ENCODE peak calls at places on chromosomes 6 and 20, in six cellular contexts. One of them, this sample, is unnamed.

GRCh38 chr6:128696651-128697391 is 176.4 kb upstream of the PTPRK start:
- DNase-seq in activated T-helper 1 cell treated with Interleukin-2 at 50 U/mL for 16 hours: no peak
- DNase-seq in NAMALWA: no peak
- DNase-seq in C1 segment of cervical spinal cord: no peak
- DNase-seq in PC-9: peak; percentile 82
- DNase-seq in activated CD8-positive, alpha-beta memory T cell treated with anti-CD3 and anti-CD28 coated beads for 48 hours: no peak
- DNase-seq in this sample: no peak

GRCh38 chr6:52074155-52074554 is 13.3 kb downstream of the PKHD1 start:
- DNase-seq in activated T-helper 1 cell treated with Interleukin-2 at 50 U/mL for 16 hours: no peak
- DNase-seq in NAMALWA: no peak
- DNase-seq in C1 segment of cervical spinal cord: no peak
- DNase-seq in PC-9: no peak
- DNase-seq in activated CD8-positive, alpha-beta memory T cell treated with anti-CD3 and anti-CD28 coated beads for 48 hours: no peak
- DNase-seq in this sample: no peak

GRCh38 chr20:63520939-63521601 is 505 bp downstream of the PPDPF start:
- DNase-seq in activated T-helper 1 cell treated with Interleukin-2 at 50 U/mL for 16 hours: peak; percentile 60
- DNase-seq in NAMALWA: peak; percentile 75
- DNase-seq in C1 segment of cervical spinal cord: peak; percentile 50
- DNase-seq in PC-9: peak; percentile 50
- DNase-seq in activated CD8-positive, alpha-beta memory T cell treated with anti-CD3 and anti-CD28 coated beads for 48 hours: peak; percentile 41
- DNase-seq in this sample: peak; percentile 35

GRCh38 chr6:128111096-128111495 is 210.2 kb upstream of the THEMIS start:
- DNase-seq in activated T-helper 1 cell treated with Interleukin-2 at 50 U/mL for 16 hours: no peak
- DNase-seq in NAMALWA: no peak
- DNase-seq in C1 segment of cervical spinal cord: no peak
- DNase-seq in PC-9: no peak
- DNase-seq in activated CD8-positive, alpha-beta memory T cell treated with anti-CD3 and anti-CD28 coated beads for 48 hours: no peak
- DNase-seq in this sample: no peak

GRCh38 chr6:24935753-24936152 is at the start of gene RIPOR2:
- DNase-seq in activated T-helper 1 cell treated with Interleukin-2 at 50 U/mL for 16 hours: peak; percentile 67
- DNase-seq in NAMALWA: peak; percentile 91
- DNase-seq in C1 segment of cervical spinal cord: no peak
- DNase-seq in PC-9: no peak
- DNase-seq in activated CD8-positive, alpha-beta memory T cell treated with anti-CD3 and anti-CD28 coated beads for 48 hours: no peak
- DNase-seq in this sample: peak; percentile 57

GRCh38 chr6:53725791-53726575 is 60.4 kb upstream of the KLHL31 start:
- DNase-seq in activated T-helper 1 cell treated with Interleukin-2 at 50 U/mL for 16 hours: peak; percentile 57
- DNase-seq in NAMALWA: peak; percentile 85
- DNase-seq in C1 segment of cervical spinal cord: peak; percentile 60
- DNase-seq in PC-9: no peak
- DNase-seq in activated CD8-positive, alpha-beta memory T cell treated with anti-CD3 and anti-CD28 coated beads for 48 hours: peak; percentile 53
- DNase-seq in this sample: peak; percentile 29

GRCh38 chr20:37293301-37293943 is 4.0 kb downstream of the MANBAL start:
- DNase-seq in activated T-helper 1 cell treated with Interleukin-2 at 50 U/mL for 16 hours: no peak
- DNase-seq in NAMALWA: no peak
- DNase-seq in C1 segment of cervical spinal cord: no peak
- DNase-seq in PC-9: no peak
- DNase-seq in activated CD8-positive, alpha-beta memory T cell treated with anti-CD3 and anti-CD28 coated beads for 48 hours: no peak
- DNase-seq in this sample: no peak

GRCh38 chr6:149150999-149151398 is 166.5 kb upstream of the TAB2 start:
- DNase-seq in activated T-helper 1 cell treated with Interleukin-2 at 50 U/mL for 16 hours: no peak
- DNase-seq in NAMALWA: no peak
- DNase-seq in C1 segment of cervical spinal cord: no peak
- DNase-seq in PC-9: no peak
- DNase-seq in activated CD8-positive, alpha-beta memory T cell treated with anti-CD3 and anti-CD28 coated beads for 48 hours: no peak
- DNase-seq in this sample: no peak

GRCh38 chr6:15184441-15184861 is 61.4 kb upstream of the JARID2 start:
- DNase-seq in activated T-helper 1 cell treated with Interleukin-2 at 50 U/mL for 16 hours: no peak
- DNase-seq in NAMALWA: no peak
- DNase-seq in C1 segment of cervical spinal cord: no peak
- DNase-seq in PC-9: no peak
- DNase-seq in activated CD8-positive, alpha-beta memory T cell treated with anti-CD3 and anti-CD28 coated beads for 48 hours: no peak
- DNase-seq in this sample: no peak

GRCh38 chr20:13424174-13424833 is 203.2 kb downstream of the ISM1 start:
- DNase-seq in activated T-helper 1 cell treated with Interleukin-2 at 50 U/mL for 16 hours: no peak
- DNase-seq in NAMALWA: no peak
- DNase-seq in C1 segment of cervical spinal cord: no peak
- DNase-seq in PC-9: no peak
- DNase-seq in activated CD8-positive, alpha-beta memory T cell treated with anti-CD3 and anti-CD28 coated beads for 48 hours: no peak
- DNase-seq in this sample: no peak

GRCh38 chr20:4898282-4898681 is 103.0 kb downstream of the SLC23A2 start:
- DNase-seq in activated T-helper 1 cell treated with Interleukin-2 at 50 U/mL for 16 hours: no peak
- DNase-seq in NAMALWA: no peak
- DNase-seq in C1 segment of cervical spinal cord: no peak
- DNase-seq in PC-9: peak; percentile 98
- DNase-seq in activated CD8-positive, alpha-beta memory T cell treated with anti-CD3 and anti-CD28 coated beads for 48 hours: no peak
- DNase-seq in this sample: no peak

GRCh38 chr6:125793863-125794262 is 3.1 kb downstream of the NCOA7 start:
- DNase-seq in activated T-helper 1 cell treated with Interleukin-2 at 50 U/mL for 16 hours: no peak
- DNase-seq in NAMALWA: no peak
- DNase-seq in C1 segment of cervical spinal cord: no peak
- DNase-seq in PC-9: no peak
- DNase-seq in activated CD8-positive, alpha-beta memory T cell treated with anti-CD3 and anti-CD28 coated beads for 48 hours: no peak
- DNase-seq in this sample: no peak

GRCh38 chr6:82704048-82704447 is 340.4 kb downstream of the TPBG start:
- DNase-seq in activated T-helper 1 cell treated with Interleukin-2 at 50 U/mL for 16 hours: no peak
- DNase-seq in NAMALWA: no peak
- DNase-seq in C1 segment of cervical spinal cord: no peak
- DNase-seq in PC-9: no peak
- DNase-seq in activated CD8-positive, alpha-beta memory T cell treated with anti-CD3 and anti-CD28 coated beads for 48 hours: no peak
- DNase-seq in this sample: no peak

GRCh38 chr20:61997891-61998290 is 67.8 kb downstream of the TAF4 start:
- DNase-seq in activated T-helper 1 cell treated with Interleukin-2 at 50 U/mL for 16 hours: no peak
- DNase-seq in NAMALWA: no peak
- DNase-seq in C1 segment of cervical spinal cord: no peak
- DNase-seq in PC-9: no peak
- DNase-seq in activated CD8-positive, alpha-beta memory T cell treated with anti-CD3 and anti-CD28 coated beads for 48 hours: no peak
- DNase-seq in this sample: no peak

GRCh38 chr6:108115598-108116058 is 41.1 kb upstream of the OSTM1 start:
- DNase-seq in activated T-helper 1 cell treated with Interleukin-2 at 50 U/mL for 16 hours: no peak
- DNase-seq in NAMALWA: peak; percentile 31
- DNase-seq in C1 segment of cervical spinal cord: no peak
- DNase-seq in PC-9: peak; percentile 52
- DNase-seq in activated CD8-positive, alpha-beta memory T cell treated with anti-CD3 and anti-CD28 coated beads for 48 hours: no peak
- DNase-seq in this sample: no peak

GRCh38 chr20:31710423-31711250 is 12.0 kb downstream of the BCL2L1 start:
- DNase-seq in activated T-helper 1 cell treated with Interleukin-2 at 50 U/mL for 16 hours: no peak
- DNase-seq in NAMALWA: no peak
- DNase-seq in C1 segment of cervical spinal cord: no peak
- DNase-seq in PC-9: peak; percentile 71
- DNase-seq in activated CD8-positive, alpha-beta memory T cell treated with anti-CD3 and anti-CD28 coated beads for 48 hours: no peak
- DNase-seq in this sample: no peak

GRCh38 chr6:137218917-137219663 is at the start of gene IFNGR1:
- DNase-seq in activated T-helper 1 cell treated with Interleukin-2 at 50 U/mL for 16 hours: peak; percentile 91
- DNase-seq in NAMALWA: peak; percentile 94
- DNase-seq in C1 segment of cervical spinal cord: peak; percentile 87
- DNase-seq in PC-9: peak; percentile 95
- DNase-seq in activated CD8-positive, alpha-beta memory T cell treated with anti-CD3 and anti-CD28 coated beads for 48 hours: peak; percentile 84
- DNase-seq in this sample: peak; percentile 88

GRCh38 chr20:11437611-11438380 is 479.9 kb upstream of the BTBD3 start:
- DNase-seq in activated T-helper 1 cell treated with Interleukin-2 at 50 U/mL for 16 hours: no peak
- DNase-seq in NAMALWA: no peak
- DNase-seq in C1 segment of cervical spinal cord: no peak
- DNase-seq in PC-9: no peak
- DNase-seq in activated CD8-positive, alpha-beta memory T cell treated with anti-CD3 and anti-CD28 coated beads for 48 hours: no peak
- DNase-seq in this sample: no peak

GRCh38 chr20:46087161-46087560 is 2.6 kb downstream of the NCOA5 start:
- DNase-seq in activated T-helper 1 cell treated with Interleukin-2 at 50 U/mL for 16 hours: no peak
- DNase-seq in NAMALWA: peak; percentile 35
- DNase-seq in C1 segment of cervical spinal cord: no peak
- DNase-seq in PC-9: peak; percentile 34
- DNase-seq in activated CD8-positive, alpha-beta memory T cell treated with anti-CD3 and anti-CD28 coated beads for 48 hours: no peak
- DNase-seq in this sample: no peak

GRCh38 chr20:53914091-53914860 is 156.1 kb downstream of the BCAS1 start:
- DNase-seq in activated T-helper 1 cell treated with Interleukin-2 at 50 U/mL for 16 hours: no peak
- DNase-seq in NAMALWA: no peak
- DNase-seq in C1 segment of cervical spinal cord: no peak
- DNase-seq in PC-9: no peak
- DNase-seq in activated CD8-positive, alpha-beta memory T cell treated with anti-CD3 and anti-CD28 coated beads for 48 hours: no peak
- DNase-seq in this sample: no peak

GRCh38 chr20:47951521-47951951 is 166.3 kb upstream of the SULF2 start:
- DNase-seq in activated T-helper 1 cell treated with Interleukin-2 at 50 U/mL for 16 hours: no peak
- DNase-seq in NAMALWA: no peak
- DNase-seq in C1 segment of cervical spinal cord: no peak
- DNase-seq in PC-9: peak; percentile 51
- DNase-seq in activated CD8-positive, alpha-beta memory T cell treated with anti-CD3 and anti-CD28 coated beads for 48 hours: no peak
- DNase-seq in this sample: no peak

GRCh38 chr20:32562495-32562911 is 22.6 kb downstream of the NOL4L start:
- DNase-seq in activated T-helper 1 cell treated with Interleukin-2 at 50 U/mL for 16 hours: no peak
- DNase-seq in NAMALWA: no peak
- DNase-seq in C1 segment of cervical spinal cord: no peak
- DNase-seq in PC-9: no peak
- DNase-seq in activated CD8-positive, alpha-beta memory T cell treated with anti-CD3 and anti-CD28 coated beads for 48 hours: no peak
- DNase-seq in this sample: no peak

GRCh38 chr6:12576389-12576788 is 140.2 kb upstream of the PHACTR1 start:
- DNase-seq in activated T-helper 1 cell treated with Interleukin-2 at 50 U/mL for 16 hours: no peak
- DNase-seq in NAMALWA: no peak
- DNase-seq in C1 segment of cervical spinal cord: no peak
- DNase-seq in PC-9: peak; percentile 47
- DNase-seq in activated CD8-positive, alpha-beta memory T cell treated with anti-CD3 and anti-CD28 coated beads for 48 hours: no peak
- DNase-seq in this sample: no peak

GRCh38 chr6:56729719-56730118 is 87.0 kb upstream of the DST start:
- DNase-seq in activated T-helper 1 cell treated with Interleukin-2 at 50 U/mL for 16 hours: no peak
- DNase-seq in NAMALWA: no peak
- DNase-seq in C1 segment of cervical spinal cord: no peak
- DNase-seq in PC-9: no peak
- DNase-seq in activated CD8-positive, alpha-beta memory T cell treated with anti-CD3 and anti-CD28 coated beads for 48 hours: no peak
- DNase-seq in this sample: no peak

GRCh38 chr20:15913661-15914060 is 659.6 kb downstream of the KIF16B start:
- DNase-seq in activated T-helper 1 cell treated with Interleukin-2 at 50 U/mL for 16 hours: no peak
- DNase-seq in NAMALWA: no peak
- DNase-seq in C1 segment of cervical spinal cord: no peak
- DNase-seq in PC-9: no peak
- DNase-seq in activated CD8-positive, alpha-beta memory T cell treated with anti-CD3 and anti-CD28 coated beads for 48 hours: no peak
- DNase-seq in this sample: no peak

GRCh38 chr6:129469070-129469662 is 240.8 kb downstream of the ARHGAP18 start:
- DNase-seq in activated T-helper 1 cell treated with Interleukin-2 at 50 U/mL for 16 hours: no peak
- DNase-seq in NAMALWA: no peak
- DNase-seq in C1 segment of cervical spinal cord: no peak
- DNase-seq in PC-9: no peak
- DNase-seq in activated CD8-positive, alpha-beta memory T cell treated with anti-CD3 and anti-CD28 coated beads for 48 hours: no peak
- DNase-seq in this sample: no peak

GRCh38 chr20:54690323-54690722 is 214.9 kb downstream of the DOK5 start:
- DNase-seq in activated T-helper 1 cell treated with Interleukin-2 at 50 U/mL for 16 hours: no peak
- DNase-seq in NAMALWA: no peak
- DNase-seq in C1 segment of cervical spinal cord: no peak
- DNase-seq in PC-9: no peak
- DNase-seq in activated CD8-positive, alpha-beta memory T cell treated with anti-CD3 and anti-CD28 coated beads for 48 hours: no peak
- DNase-seq in this sample: no peak

GRCh38 chr6:57147955-57148858 is 23.9 kb upstream of the BAG2 start:
- DNase-seq in activated T-helper 1 cell treated with Interleukin-2 at 50 U/mL for 16 hours: no peak
- DNase-seq in NAMALWA: no peak
- DNase-seq in C1 segment of cervical spinal cord: no peak
- DNase-seq in PC-9: no peak
- DNase-seq in activated CD8-positive, alpha-beta memory T cell treated with anti-CD3 and anti-CD28 coated beads for 48 hours: no peak
- DNase-seq in this sample: no peak

GRCh38 chr20:38073307-38074010 is 39.9 kb downstream of the RPRD1B start:
- DNase-seq in activated T-helper 1 cell treated with Interleukin-2 at 50 U/mL for 16 hours: no peak
- DNase-seq in NAMALWA: peak; percentile 75
- DNase-seq in C1 segment of cervical spinal cord: peak; percentile 15
- DNase-seq in PC-9: peak; percentile 80
- DNase-seq in activated CD8-positive, alpha-beta memory T cell treated with anti-CD3 and anti-CD28 coated beads for 48 hours: no peak
- DNase-seq in this sample: no peak

GRCh38 chr6:157148391-157149323 is 174.7 kb downstream of the TMEM242 start:
- DNase-seq in activated T-helper 1 cell treated with Interleukin-2 at 50 U/mL for 16 hours: no peak
- DNase-seq in NAMALWA: no peak
- DNase-seq in C1 segment of cervical spinal cord: peak; percentile 52
- DNase-seq in PC-9: peak; percentile 51
- DNase-seq in activated CD8-positive, alpha-beta memory T cell treated with anti-CD3 and anti-CD28 coated beads for 48 hours: no peak
- DNase-seq in this sample: no peak

GRCh38 chr20:59248031-59248684 is 52.3 kb upstream of the EDN3 start:
- DNase-seq in activated T-helper 1 cell treated with Interleukin-2 at 50 U/mL for 16 hours: no peak
- DNase-seq in NAMALWA: no peak
- DNase-seq in C1 segment of cervical spinal cord: no peak
- DNase-seq in PC-9: no peak
- DNase-seq in activated CD8-positive, alpha-beta memory T cell treated with anti-CD3 and anti-CD28 coated beads for 48 hours: no peak
- DNase-seq in this sample: no peak

This sample was measured in T-helper 22 cell.